ENCODE peak calls at places on chromosomes 13 and 19, in ten cellular contexts. A is HS-5; J is activated naive CD4-positive, alpha-beta T cell treated with anti-CD3 and anti-CD28 coated beads, Interleukin-2, amount 50 U/mL, for 16 hours; Y is NCI-H510A; F is NCI-H69; B is osteoblast; D is posterior cingulate gyrus; S is CD4-positive, alpha-beta T cell; Z is activated CD8-positive, alpha-beta memory T cell treated with anti-CD3 and anti-CD28 coated beads, Interleukin-2, amount 50 U/mL, for 48 hours; H is AG10803. C is an unnamed sample.

GRCh38 chr13:90591927-90592268 is 755.6 kb upstream of the MIR17HG start:
- DNase-seq in B (no peak), Y (no peak), F (peak; percentile 58), D (no peak), H (no peak), J (no peak), Z (no peak), A (no peak), S (no peak), C (no peak)

GRCh38 chr13:61664821-61665705 is 249.4 kb upstream of the PCDH20 start:
- DNase-seq in B (no peak), F (peak; percentile 78), D (no peak), Y (peak; percentile 32), J (no peak), H (no peak), Z (no peak), A (no peak), S (no peak), C (peak; percentile 76)

GRCh38 chr19:40529093-40529954 is 47.3 kb upstream of the SHKBP1 start:
- DNase-seq in H (peak; percentile 65), J (peak; percentile 84), F (peak; percentile 96), B (peak; percentile 100), Y (peak; percentile 84), Z (peak; percentile 99), D (peak; percentile 89), S (peak; percentile 83), A (peak; percentile 48), C (peak; percentile 70)

GRCh38 chr19:36916991-36917390 is 859 bp downstream of the ZNF568 start:
- DNase-seq in Z (no peak), B (peak; percentile 49), D (peak; percentile 28), F (peak; percentile 26), A (peak; percentile 6), Y (no peak), S (no peak), H (peak; percentile 44), J (no peak), C (peak; percentile 2)

GRCh38 chr19:10602330-10603083 is 15.4 kb upstream of the AP1M2 start:
- DNase-seq in A (peak; percentile 15), B (peak; percentile 100), Z (peak; percentile 94), F (peak; percentile 86), S (peak; percentile 85), J (peak; percentile 87), Y (peak; percentile 35), H (peak; percentile 62), D (peak; percentile 82), C (no peak)

GRCh38 chr19:47540748-47541147 is 25.9 kb upstream of the NAPA start:
- DNase-seq in D (no peak), A (no peak), J (no peak), Y (no peak), F (no peak), S (no peak), B (peak; percentile 86), H (peak; percentile 48), Z (no peak), C (peak; percentile 20)

GRCh38 chr19:48458016-48458415 is 2.6 kb downstream of the KCNJ14 start:
- DNase-seq in S (no peak), Y (no peak), Z (no peak), H (peak; percentile 58), J (no peak), B (peak; percentile 37), A (no peak), D (no peak), F (no peak), C (no peak)

GRCh38 chr13:80048802-80049201 is 292.1 kb downstream of the SPRY2 start:
- DNase-seq in B (peak; percentile 91), H (peak; percentile 95), S (no peak), Z (peak; percentile 74), J (peak; percentile 59), F (peak; percentile 40), D (peak; percentile 89), Y (no peak), A (peak; percentile 80), C (peak; percentile 99)

GRCh38 chr13:103140001-103140671 is 73.9 kb upstream of the SLC10A2 start:
- DNase-seq in A (no peak), B (no peak), Y (no peak), Z (no peak), D (no peak), H (no peak), S (no peak), F (peak; percentile 69), J (no peak), C (peak; percentile 50)

GRCh38 chr19:49832556-49832955 is 14.5 kb downstream of the MED25 start:
- DNase-seq in Z (no peak), J (no peak), S (no peak), F (no peak), H (no peak), D (no peak), B (peak; percentile 91), A (no peak), Y (no peak), C (peak; percentile 45)

GRCh38 chr19:47111081-47111589 is 2.4 kb downstream of the ZC3H4 start:
- DNase-seq in H (no peak), Y (no peak), Z (peak; percentile 81), J (peak; percentile 50), A (no peak), F (peak; percentile 59), B (no peak), S (peak; percentile 27), D (peak; percentile 18), C (no peak)

GRCh38 chr13:67230774-67231480 is 791 bp upstream of the PCDH9 start:
- DNase-seq in Z (peak; percentile 65), H (peak; percentile 52), B (peak; percentile 88), A (no peak), J (peak; percentile 24), F (peak; percentile 95), S (no peak), D (peak; percentile 58), Y (peak; percentile 49), C (peak; percentile 44)